ENCODE peak calls at places on chromosomes 12 and 14, in eight cellular contexts. T is activated CD4-positive, alpha-beta T cell treated with anti-CD3 and anti-CD28 coated beads for 36 hours; X is fibroblast of pulmonary artery; K is H7; L is iris pigment epithelial cell; O is thoracic aorta; H is WTC11; Q is GM23248. W is an unnamed sample.

GRCh38 chr12:121379945-121380344 is 20.0 kb upstream of the RNF34 start:
- DNase-seq in T (no peak), X (no peak), Q (no peak), H (no peak), K (no peak), O (no peak), L (no peak), W (no peak)

GRCh38 chr12:67720383-67720856 is 71.9 kb downstream of the DYRK2 start:
- DNase-seq in H (no peak), Q (peak; percentile 35), L (peak; percentile 77), X (peak; percentile 22), K (peak; percentile 9), O (no peak), T (no peak), W (no peak)

GRCh38 chr12:52944683-52945388 is 4.1 kb upstream of the KRT18 start:
- DNase-seq in K (peak; percentile 18), T (no peak), H (no peak), X (no peak), Q (no peak), L (no peak), O (no peak), W (no peak)

GRCh38 chr14:69553221-69553620 is 21.4 kb downstream of the CCDC177 start:
- DNase-seq in Q (peak; percentile 75), H (no peak), O (no peak), K (no peak), X (peak; percentile 92), L (peak; percentile 92), T (no peak), W (no peak)

GRCh38 chr14:80237142-80237541 is 25.8 kb upstream of the DIO2 start:
- DNase-seq in Q (no peak), X (no peak), O (no peak), L (no peak), K (no peak), T (no peak), H (no peak), W (no peak)

GRCh38 chr14:24255931-24256696 is 6.9 kb downstream of the TGM1 start:
- DNase-seq in T (no peak), Q (no peak), O (no peak), K (no peak), X (no peak), L (no peak), H (no peak), W (no peak)

GRCh38 chr14:52318829-52319604 is 4.9 kb downstream of the PTGER2 start:
- DNase-seq in Q (peak; percentile 41), X (no peak), L (no peak), O (no peak), T (no peak), H (no peak), K (no peak), W (no peak)

GRCh38 chr14:106277503-106277902 is 751.1 kb downstream of the TMEM121 start:
- DNase-seq in Q (no peak), H (no peak), L (no peak), K (no peak), X (no peak), O (no peak), T (peak; percentile 66), W (no peak)

GRCh38 chr14:90616313-90616712 is 199.9 kb downstream of the TTC7B start:
- DNase-seq in Q (no peak), X (no peak), T (no peak), H (no peak), K (peak; percentile 78), L (no peak), O (no peak), W (no peak)

GRCh38 chr12:103966736-103967135 is 1.1 kb downstream of the TDG start:
- DNase-seq in X (no peak), T (no peak), L (no peak), Q (peak; percentile 35), O (no peak), K (no peak), H (no peak), W (no peak)

GRCh38 chr12:89786177-89786810 is 77.7 kb upstream of the ATP2B1 start:
- DNase-seq in X (no peak), O (no peak), H (no peak), K (no peak), L (no peak), Q (no peak), T (no peak), W (no peak)

GRCh38 chr12:106197906-106198623 is 49.8 kb downstream of the CKAP4 start:
- DNase-seq in O (no peak), L (no peak), X (no peak), Q (peak; percentile 74), H (no peak), T (no peak), K (no peak), W (no peak)

GRCh38 chr12:65923228-65923627 is 98.9 kb downstream of the HMGA2 start:
- DNase-seq in H (no peak), X (no peak), T (no peak), Q (no peak), L (no peak), K (no peak), O (no peak), W (no peak)

GRCh38 chr12:28569698-28570411 is 379.6 kb downstream of the CCDC91 start:
- DNase-seq in H (no peak), Q (peak; percentile 82), T (no peak), K (no peak), O (no peak), X (peak; percentile 61), L (peak; percentile 67), W (no peak)

GRCh38 chr12:62744551-62744950 is 190.4 kb downstream of the PPM1H start:
- DNase-seq in Q (no peak), L (no peak), K (no peak), X (no peak), T (no peak), H (no peak), O (no peak), W (no peak)

GRCh38 chr14:68283378-68284123 is 464.0 kb downstream of the RAD51B start:
- DNase-seq in X (no peak), Q (no peak), H (no peak), K (no peak), L (no peak), O (no peak), T (peak; percentile 66), W (no peak)

GRCh38 chr14:73740921-73741326 is 26.7 kb upstream of the PNMA1 start:
- DNase-seq in Q (peak; percentile 70), X (peak; percentile 60), H (peak; percentile 65), T (no peak), O (no peak), L (peak; percentile 42), K (peak; percentile 84), W (no peak)

GRCh38 chr12:76866726-76867125 is 12.1 kb downstream of the CSRP2 start:
- DNase-seq in O (no peak), L (peak; percentile 32), H (no peak), K (no peak), Q (peak; percentile 66), T (no peak), X (no peak), W (peak; percentile 76)

GRCh38 chr12:14408208-14408607 is 42.7 kb downstream of the ATF7IP start:
- DNase-seq in T (no peak), H (no peak), L (peak; percentile 63), Q (peak; percentile 48), O (no peak), K (no peak), X (peak; percentile 58), W (no peak)

GRCh38 chr14:64880382-64881121 is 845 bp upstream of the SPTB start:
- DNase-seq in L (no peak), H (peak; percentile 77), X (no peak), T (peak; percentile 79), K (peak; percentile 94), Q (peak; percentile 6), O (no peak), W (peak; percentile 74)

GRCh38 chr12:121949643-121950397 is 31.4 kb downstream of the CFAP251 start:
- DNase-seq in K (no peak), Q (peak; percentile 30), O (no peak), L (peak; percentile 95), X (peak; percentile 90), T (no peak), H (no peak), W (no peak)

GRCh38 chr12:108337235-108338223 is 1.6 kb downstream of the CMKLR1 start:
- DNase-seq in X (peak; percentile 18), Q (peak; percentile 63), L (peak; percentile 48), O (no peak), H (peak; percentile 35), T (peak; percentile 20), K (peak; percentile 79), W (peak; percentile 61)

W was measured in D341Med.